ENCODE peak calls at places on chromosome 12, in six cellular contexts. Y, S, Q, G, M and H are unnamed samples.

GRCh38 chr12:130382818-130383217 is 45.1 kb downstream of the PIWIL1 start:
- ATAC-seq in Q (no peak), S (no peak), M (no peak), Y (no peak), G (no peak), H (no peak)

GRCh38 chr12:109952873-109953272 is 43.3 kb downstream of the GIT2 start:
- ATAC-seq in G (peak), Y (no peak), M (no peak), S (no peak), Q (no peak), H (no peak)

GRCh38 chr12:915090-915489 is 34.4 kb downstream of the RAD52 start:
- ATAC-seq in S (no peak), M (no peak), Y (no peak), Q (no peak), G (no peak), H (no peak)

GRCh38 chr12:95633049-95633545 is 81.8 kb upstream of the USP44 start:
- ATAC-seq in S (no peak), G (peak), Y (peak), M (peak), Q (peak), H (peak)

GRCh38 chr12:97756066-97756701 is 293.6 kb downstream of the RMST start:
- ATAC-seq in Q (no peak), M (no peak), G (peak), S (no peak), Y (no peak), H (no peak)

GRCh38 chr12:65294863-65295262 is 16.4 kb downstream of the MSRB3 start:
- ATAC-seq in S (no peak), G (peak), M (no peak), Q (no peak), Y (no peak), H (no peak)

GRCh38 chr12:27595231-27595642 is 71.2 kb downstream of the PPFIBP1 start:
- ATAC-seq in G (peak), Q (peak), Y (no peak), M (peak), S (no peak), H (peak)

GRCh38 chr12:116529686-116530085 is 29.5 kb upstream of the MAP1LC3B2 start:
- ATAC-seq in S (no peak), G (no peak), Y (no peak), Q (no peak), M (no peak), H (no peak)

GRCh38 chr12:121417847-121418246 is 17.9 kb downstream of the RNF34 start:
- ATAC-seq in Y (no peak), G (peak), S (no peak), Q (no peak), M (no peak), H (no peak)

GRCh38 chr12:67853204-67853603 is 136.0 kb upstream of the IFNG-AS1 start:
- ATAC-seq in M (no peak), G (no peak), S (no peak), Q (no peak), Y (no peak), H (peak)

GRCh38 chr12:68896881-68897540 is 36.0 kb downstream of the CPM start:
- ATAC-seq in M (no peak), S (no peak), Q (no peak), G (peak), Y (no peak), H (no peak)

DNA sequence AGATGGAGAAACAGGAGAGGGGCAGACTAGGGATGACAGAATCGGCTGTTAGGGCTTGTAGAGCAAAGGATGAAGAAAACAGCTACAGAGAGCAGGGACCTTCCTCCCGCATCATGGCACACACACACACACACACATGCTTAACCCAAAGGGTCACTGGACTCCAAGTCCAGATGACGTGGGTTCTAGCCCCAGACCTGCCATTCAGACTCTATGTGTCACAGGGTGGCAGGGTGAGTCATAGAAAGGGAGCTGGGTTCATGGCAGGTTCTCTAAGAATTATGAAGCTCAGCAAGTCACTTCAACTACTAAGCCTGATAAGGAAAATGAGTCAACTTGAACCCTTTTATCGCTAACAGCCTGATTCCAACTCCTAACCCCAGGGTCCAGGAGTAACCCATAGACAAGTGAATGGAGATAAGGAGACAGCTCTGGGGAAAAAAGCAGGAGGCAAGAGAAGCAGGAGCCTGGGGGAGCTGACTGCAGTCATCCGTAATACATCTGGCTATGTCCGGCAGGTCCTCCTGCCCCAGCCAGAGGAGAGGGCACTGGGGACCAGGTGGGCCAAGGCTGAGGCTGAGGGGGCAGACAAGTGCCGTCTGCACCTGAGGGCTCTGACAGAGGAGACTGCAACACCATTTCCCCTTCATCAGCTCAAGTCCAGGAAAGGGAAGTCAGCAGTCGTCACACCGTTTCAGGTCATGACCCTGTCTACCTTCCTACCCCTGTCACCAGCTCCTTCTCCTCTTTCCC is 3.6 kb upstream of the TNFRSF1A start:
- ATAC-seq in S (peak), Q (peak), Y (peak), G (no peak), M (peak), H (no peak)
- H3K4me3 ChIP-seq in S (no peak), Q (no peak), Y (peak), G (no peak), M (no peak), H (no peak)

GRCh38 chr12:111439657-111440151 is 34.0 kb downstream of the SH2B3 start:
- ATAC-seq in S (no peak), G (no peak), M (no peak), Q (no peak), Y (no peak), H (no peak)
- H3K27ac ChIP-seq in S (no peak), G (peak), M (peak), Q (no peak), Y (no peak), H (peak)

GRCh38 chr12:104990950-104991349 is 4.8 kb downstream of the NOPCHAP1 start:
- ATAC-seq in S (no peak), Q (no peak), M (no peak), G (peak), Y (no peak), H (no peak)

GRCh38 chr12:104985206-104985605 is 910 bp upstream of the NOPCHAP1 start:
- ATAC-seq in G (no peak), M (no peak), Y (no peak), Q (no peak), S (peak), H (no peak)

GRCh38 chr12:104991565-104992128 is 5.5 kb downstream of the NOPCHAP1 start:
- ATAC-seq in Q (no peak), Y (no peak), S (no peak), G (no peak), M (no peak), H (no peak)

DNA sequence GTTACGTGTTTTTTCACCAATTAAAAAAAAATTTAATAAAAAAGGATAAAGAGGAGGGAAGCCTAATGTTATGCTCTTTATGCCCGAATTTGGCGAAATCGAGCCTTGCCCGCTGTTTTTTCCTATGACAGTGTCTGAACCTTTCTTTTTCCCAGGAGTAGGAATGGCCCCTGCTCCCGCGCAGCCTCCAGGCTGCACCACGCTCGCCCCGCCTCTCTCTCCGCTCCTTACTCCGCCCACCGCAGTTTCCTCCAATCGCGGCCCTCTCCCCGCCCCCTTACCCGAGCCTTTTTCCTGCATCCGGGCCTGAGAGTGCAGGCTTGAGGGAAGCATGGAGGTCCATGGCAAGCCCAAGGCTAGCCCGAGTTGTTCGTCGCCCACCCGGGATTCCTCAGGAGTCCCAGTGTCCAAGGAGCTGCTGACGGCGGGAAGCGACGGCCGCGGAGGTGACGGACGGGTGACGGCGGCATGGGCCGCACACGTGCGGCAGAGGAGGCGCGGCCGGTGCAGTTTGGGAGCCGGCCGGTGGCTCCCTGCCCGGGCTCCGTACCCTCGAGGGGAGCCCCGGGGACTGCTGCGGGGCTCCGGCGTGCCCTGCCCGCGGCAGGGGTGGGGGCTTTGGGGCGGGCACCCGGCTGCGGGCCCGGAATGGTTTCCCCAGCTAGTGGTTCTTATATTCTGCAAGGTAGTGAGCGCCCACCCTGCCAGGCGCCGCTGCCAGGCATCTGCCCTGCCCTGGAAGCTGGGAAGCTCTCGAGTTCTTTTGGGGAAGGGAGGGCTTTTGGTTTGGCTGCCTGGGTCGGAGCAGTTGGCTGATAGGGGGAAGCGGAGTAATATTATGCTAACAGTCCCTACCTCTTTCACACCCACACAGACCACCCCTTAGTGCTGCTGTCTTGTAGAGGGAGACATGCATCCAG is at the start of gene NOPCHAP1:
- ATAC-seq in S (peak), G (peak), Q (peak), Y (peak), M (peak), H (peak)
- TF ChIP-seq POLR2A in S (peak), G (peak), Q (no peak), Y (peak), M (no peak), H (peak)

DNA sequence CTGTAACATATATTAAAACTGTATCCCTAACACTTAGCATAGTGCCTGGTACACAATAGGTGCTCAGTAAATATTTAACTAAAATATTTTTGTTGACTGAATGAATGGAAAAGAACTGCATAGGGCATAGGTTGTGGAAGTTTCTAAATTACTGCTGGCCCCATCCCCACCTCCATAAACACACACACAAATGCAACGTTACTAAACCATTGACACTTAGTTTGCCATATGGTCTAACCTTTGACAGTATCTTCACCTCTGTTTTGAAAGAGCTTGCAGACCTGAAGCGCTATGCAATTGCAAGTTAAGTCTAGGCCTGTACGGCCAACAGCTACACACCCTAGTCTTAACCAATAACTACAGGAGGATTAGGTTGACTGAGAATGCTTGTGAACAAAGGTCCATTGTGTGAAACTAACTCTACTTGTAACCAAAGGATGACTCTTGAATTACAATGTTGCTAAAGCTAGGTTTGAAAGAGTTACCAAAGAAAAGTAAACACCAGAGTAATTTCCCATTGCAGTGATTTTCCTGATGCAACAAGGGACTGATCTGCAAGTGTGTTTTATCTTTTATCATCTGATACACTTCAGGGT is 924 bp upstream of the MANSC1 start:
- ATAC-seq in Y (no peak), G (no peak), S (peak), Q (no peak), M (no peak), H (no peak)
- H3K4me3 ChIP-seq in Y (no peak), G (no peak), S (peak), Q (no peak), M (no peak), H (peak)

GRCh38 chr12:54199034-54199433 is 10.2 kb upstream of the SMUG1 start:
- ATAC-seq in S (no peak), M (no peak), G (no peak), Y (no peak), Q (no peak), H (no peak)
- H3K27ac ChIP-seq in S (no peak), M (no peak), G (no peak), Y (no peak), Q (no peak), H (no peak)

GRCh38 chr12:128823916-128824839 is at the start of gene SLC15A4:
- ATAC-seq in G (peak), Q (peak), Y (peak), M (peak), S (peak), H (peak)

GRCh38 chr12:128825845-128826244 is 2.1 kb upstream of the SLC15A4 start:
- ATAC-seq in S (no peak), Q (no peak), Y (no peak), M (no peak), G (no peak), H (no peak)

GRCh38 chr12:128820723-128821432 is 2.9 kb downstream of the SLC15A4 start:
- ATAC-seq in S (no peak), Y (no peak), G (no peak), M (peak), Q (no peak), H (no peak)

GRCh38 chr12:128820253-128820652 is 3.5 kb downstream of the SLC15A4 start:
- ATAC-seq in S (no peak), Q (no peak), M (no peak), G (no peak), Y (no peak), H (no peak)

GRCh38 chr12:128823216-128823915 is 392 bp downstream of the SLC15A4 start:
- ATAC-seq in S (peak), Q (peak), M (peak), G (peak), Y (peak), H (peak)
- TF ChIP-seq POLR2A in S (no peak), Q (no peak), M (no peak), G (no peak), Y (no peak), H (no peak)

GRCh38 chr12:119412811-119413794 is 78.6 kb downstream of the CCDC60 start:
- ATAC-seq in Y (peak), S (peak), Q (peak), G (no peak), M (peak), H (peak)
- H3K4me3 ChIP-seq in Y (no peak), S (no peak), Q (no peak), G (no peak), M (peak), H (no peak)